ENCODE peak calls at places on chromosomes 13 and 19, in five cellular contexts. Q is K562, I is upper lobe of right lung, E is GM23338, P is HFF-Myc. W is an unnamed sample.

GRCh38 chr13:106520205-106521004 is 15.1 kb downstream of the EFNB2 start:
- DNase-seq in Q (no peak), I (no peak), E (peak; percentile 43), P (no peak), W (no peak)

GRCh38 chr19:4639531-4640246 is 373 bp downstream of the TNFAIP8L1 start:
- DNase-seq in Q (no peak), I (peak; percentile 72), E (no peak), P (no peak), W (no peak)

GRCh38 chr19:55461974-55462628 is 659 bp upstream of the ISOC2 start:
- DNase-seq in Q (peak; percentile 76), I (no peak), E (no peak), P (no peak), W (no peak)

GRCh38 chr13:100608906-100609305 is 20.3 kb upstream of the GGACT start:
- DNase-seq in Q (peak; percentile 67), I (no peak), E (no peak), P (no peak), W (no peak)

GRCh38 chr13:40319699-40320586 is 346.5 kb downstream of the FOXO1 start:
- DNase-seq in Q (no peak), I (no peak), E (no peak), P (no peak), W (no peak)

GRCh38 chr19:53160350-53160749 is 1.5 kb upstream of the ZNF347 start:
- DNase-seq in Q (no peak), I (no peak), E (no peak), P (no peak), W (no peak)

GRCh38 chr19:12126707-12127106 is 13.4 kb downstream of the ZNF20 start:
- DNase-seq in Q (peak; percentile 30), I (no peak), E (peak; percentile 64), P (no peak), W (peak; percentile 59)

GRCh38 chr13:77729502-77730221 is 32.2 kb downstream of the SLAIN1 start:
- DNase-seq in Q (no peak), I (no peak), E (no peak), P (no peak), W (no peak)

GRCh38 chr13:27481766-27482165 is 31.4 kb upstream of the MTIF3 start:
- DNase-seq in Q (peak; percentile 65), I (peak; percentile 73), E (peak; percentile 90), P (no peak), W (peak; percentile 90)

GRCh38 chr13:102770435-102770834 is 3.2 kb downstream of the TEX30 start:
- DNase-seq in Q (no peak), I (no peak), E (no peak), P (no peak), W (no peak)

GRCh38 chr19:3279306-3279705 is 54.8 kb downstream of the CELF5 start:
- DNase-seq in Q (no peak), I (no peak), E (no peak), P (no peak), W (peak; percentile 22)

GRCh38 chr13:40813662-40814454 is 24.4 kb downstream of the SLC25A15 start:
- DNase-seq in Q (no peak), I (no peak), E (peak; percentile 78), P (no peak), W (peak; percentile 70)

GRCh38 chr19:12777217-12778019 is 2.1 kb upstream of the HOOK2 start:
- DNase-seq in Q (peak; percentile 72), I (peak; percentile 93), E (peak; percentile 93), P (no peak), W (peak; percentile 96)

GRCh38 chr19:49439841-49440240 is 1.5 kb downstream of the SLC17A7 start:
- DNase-seq in Q (no peak), I (no peak), E (no peak), P (no peak), W (no peak)

GRCh38 chr13:92463134-92463533 is 763.5 kb upstream of the GPC6 start:
- DNase-seq in Q (no peak), I (no peak), E (no peak), P (no peak), W (no peak)

GRCh38 chr13:65594255-65594654 is 1635.9 kb downstream of the PCDH9 start:
- DNase-seq in Q (no peak), I (no peak), E (no peak), P (no peak), W (no peak)

GRCh38 chr19:18098891-18099622 is 1.5 kb downstream of the MAST3 start:
- DNase-seq in Q (peak; percentile 71), I (peak; percentile 71), E (peak; percentile 58), P (no peak), W (peak; percentile 79)

GRCh38 chr19:43533546-43534304 is 737 bp downstream of the ZNF575 start:
- DNase-seq in Q (peak; percentile 99), I (peak; percentile 98), E (peak; percentile 100), P (peak; percentile 98), W (peak; percentile 95)

GRCh38 chr13:35723061-35723461 is 246.6 kb upstream of the MAB21L1 start:
- DNase-seq in Q (no peak), I (no peak), E (no peak), P (no peak), W (no peak)

GRCh38 chr19:4063369-4064072 is 3.2 kb downstream of the ZBTB7A start:
- DNase-seq in Q (no peak), I (no peak), E (peak; percentile 67), P (no peak), W (peak; percentile 87)

GRCh38 chr13:20624213-20624612 is 57.3 kb downstream of the IFT88 start:
- DNase-seq in Q (no peak), I (no peak), E (peak; percentile 50), P (no peak), W (peak; percentile 9)

GRCh38 chr13:79011179-79011578 is 352.2 kb upstream of the OBI1 start:
- DNase-seq in Q (no peak), I (no peak), E (no peak), P (no peak), W (no peak)

GRCh38 chr13:80251403-80251802 is 89.5 kb downstream of the SPRY2 start:
- DNase-seq in Q (no peak), I (no peak), E (peak; percentile 11), P (peak; percentile 59), W (peak; percentile 24)

GRCh38 chr19:32935629-32936028 is 36.1 kb downstream of the CEP89 start:
- DNase-seq in Q (no peak), I (no peak), E (no peak), P (no peak), W (no peak)

DNA sequence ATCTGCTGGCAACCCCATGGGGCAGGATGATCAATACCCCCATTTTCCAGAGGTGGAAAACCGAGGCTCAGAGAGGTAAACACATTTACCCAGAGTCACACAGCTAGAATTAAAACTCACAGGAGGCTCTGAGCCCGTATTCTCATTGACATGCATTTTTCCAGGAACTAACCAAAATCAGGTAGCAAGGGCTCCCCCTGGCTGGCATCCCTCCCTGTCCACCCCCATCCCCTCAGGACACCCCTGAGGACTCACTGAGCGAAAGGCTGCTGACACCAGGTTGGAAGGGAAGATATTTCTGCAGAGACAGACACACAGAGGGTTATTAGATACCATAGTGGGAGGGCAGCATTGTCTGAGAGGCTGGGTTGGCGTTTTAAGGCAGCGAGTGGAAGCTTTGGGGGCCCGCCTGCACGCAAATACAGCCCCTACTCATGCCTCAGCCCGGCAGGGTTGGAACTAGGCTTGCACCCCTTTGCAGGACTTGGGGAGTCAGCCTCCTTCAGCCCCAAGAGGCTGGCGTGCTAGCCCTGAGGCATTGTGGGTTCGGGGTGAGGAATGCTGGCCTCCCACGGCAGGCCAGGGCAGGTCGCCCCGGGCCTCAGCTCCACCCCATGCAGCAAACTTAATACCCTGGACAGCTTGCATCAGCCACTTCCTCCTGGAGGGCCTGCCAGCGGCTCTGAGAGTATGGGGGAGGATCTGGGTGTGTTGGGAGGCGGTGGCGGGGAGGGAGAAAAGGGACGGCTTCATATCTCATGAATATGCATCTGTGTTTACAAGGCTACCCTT is 3.9 kb downstream of the SLC1A5 start:
- DNase-seq in Q (peak; percentile 69), I (peak; percentile 92), E (peak; percentile 82), P (no peak), W (peak; percentile 90)
- H3K4me3 ChIP-seq in Q (peak overlapping the region; percentile 91), I (peak overlapping the region; percentile 90), E (peak overlapping the region; percentile 98), P (peak overlapping the region; percentile 95), W (peak overlapping the region; percentile 99)

GRCh38 chr19:8212212-8212611 is 3.0 kb downstream of the CERS4 start:
- DNase-seq in Q (no peak), I (no peak), E (no peak), P (no peak), W (peak; percentile 23)
- H3K4me3 ChIP-seq in Q (no peak overlapping the region), I (no peak overlapping the region), E (no peak overlapping the region), P (no peak overlapping the region), W (no peak overlapping the region)

GRCh38 chr19:38266070-38266469 is 1.7 kb downstream of the SPINT2 start:
- DNase-seq in Q (no peak), I (no peak), E (no peak), P (no peak), W (no peak)

GRCh38 chr19:38264486-38265212 is at the start of gene SPINT2:
- DNase-seq in Q (no peak), I (no peak), E (peak; percentile 95), P (no peak), W (peak; percentile 96)

GRCh38 chr19:38265213-38265861 is 964 bp downstream of the SPINT2 start:
- DNase-seq in Q (no peak), I (peak; percentile 74), E (peak; percentile 62), P (no peak), W (peak; percentile 61)

GRCh38 chr19:38262585-38263268 is 1.6 kb upstream of the SPINT2 start:
- DNase-seq in Q (no peak), I (no peak), E (peak; percentile 72), P (no peak), W (peak; percentile 20)

DNA sequence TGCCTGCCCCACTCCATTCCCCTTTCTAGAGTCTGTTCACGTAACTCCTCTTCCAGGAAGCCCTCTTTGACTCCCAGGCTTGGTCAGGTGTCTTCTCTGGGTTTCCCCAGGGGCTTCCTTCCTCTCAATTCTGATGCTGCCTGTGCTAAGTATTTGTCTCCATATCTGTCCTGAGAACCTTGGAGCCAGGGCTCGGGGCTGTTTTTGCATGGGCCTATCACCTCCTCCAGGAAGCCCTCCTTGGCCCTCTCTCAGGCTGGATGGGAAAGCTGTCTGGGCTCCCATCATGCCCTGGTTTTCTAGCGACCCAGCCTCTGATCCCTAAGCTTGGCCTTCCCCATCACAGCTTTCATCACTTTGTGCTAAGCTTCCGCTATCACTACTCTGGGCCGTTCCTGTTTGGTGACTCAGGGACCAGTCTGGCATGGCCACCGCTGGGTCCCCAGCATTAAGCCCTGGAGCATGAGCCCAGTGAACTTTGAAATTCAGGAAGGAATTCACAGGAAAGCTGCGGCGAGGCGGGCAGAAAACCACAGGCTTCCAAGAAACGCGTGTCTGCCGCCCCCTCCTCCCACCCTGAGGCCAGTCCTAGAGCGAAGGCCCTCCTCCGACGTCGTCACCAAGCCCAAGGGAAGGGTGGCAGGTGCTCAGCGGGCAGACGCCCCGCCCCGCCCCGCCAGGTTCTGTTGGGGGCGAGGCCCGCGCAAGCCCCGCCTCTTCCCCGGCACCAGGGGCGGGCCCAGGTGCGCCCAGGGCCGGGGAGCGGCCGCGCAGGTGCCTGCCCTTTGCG is 482 bp upstream of the SPINT2 start:
- DNase-seq in Q (peak; percentile 43), I (peak; percentile 96), E (peak; percentile 93), P (no peak), W (peak; percentile 100)
- H3K4me3 ChIP-seq in Q (no peak overlapping the region), I (peak overlapping the region; percentile 64), E (peak overlapping the region; percentile 96), P (peak overlapping the region; percentile 35), W (peak overlapping the region; percentile 86)

DNA sequence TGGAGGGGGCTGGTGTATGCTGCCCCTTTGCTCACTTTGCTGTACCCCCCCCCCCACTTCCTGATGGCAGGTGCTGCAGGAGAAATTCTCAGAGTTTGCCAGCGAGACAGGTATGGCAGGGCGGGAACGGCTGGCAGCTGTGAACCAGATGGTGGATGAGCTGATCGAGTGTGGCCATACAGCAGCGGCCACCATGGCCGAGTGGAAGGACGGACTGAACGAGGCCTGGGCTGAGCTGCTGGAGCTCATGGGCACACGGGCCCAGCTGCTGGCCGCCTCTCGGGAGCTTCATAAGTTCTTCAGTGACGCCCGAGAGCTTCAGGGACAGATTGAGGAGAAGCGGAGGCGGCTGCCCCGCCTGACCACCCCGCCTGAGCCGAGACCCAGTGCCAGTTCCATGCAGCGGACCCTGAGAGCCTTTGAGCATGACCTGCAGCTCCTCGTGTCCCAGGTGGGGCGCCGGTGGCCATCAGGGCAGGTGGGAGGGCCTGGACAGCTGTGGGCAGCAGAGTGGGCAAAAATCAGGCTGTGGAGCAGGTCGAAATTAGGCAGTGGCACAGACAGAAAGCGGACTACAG is 19.6 kb upstream of the SHKBP1 start:
- DNase-seq in Q (no peak), I (no peak), E (no peak), P (no peak), W (no peak)
- H3K4me3 ChIP-seq in Q (no peak overlapping the region), I (no peak overlapping the region), E (no peak overlapping the region), P (no peak overlapping the region), W (no peak overlapping the region)